ENCODE peak calls at places on chromosome 18, in five cellular contexts. One of them, this sample, is unnamed.

GRCh38 chr18:59715966-59716369 is 18.7 kb upstream of the CCBE1 start:
- DNase-seq in lower leg skin: no peak
- DNase-seq in adipocyte: peak; percentile 82
- DNase-seq in WERI-Rb-1: no peak
- DNase-seq in LNCaP clone FGC: no peak
- DNase-seq in this sample: peak; percentile 80

GRCh38 chr18:2538844-2539243 is 32.5 kb downstream of the METTL4 start:
- DNase-seq in lower leg skin: no peak
- DNase-seq in adipocyte: peak; percentile 56
- DNase-seq in WERI-Rb-1: no peak
- DNase-seq in LNCaP clone FGC: no peak
- DNase-seq in this sample: no peak

GRCh38 chr18:58378980-58379379 is 249.9 kb downstream of the ALPK2 start:
- DNase-seq in lower leg skin: no peak
- DNase-seq in adipocyte: no peak
- DNase-seq in WERI-Rb-1: no peak
- DNase-seq in LNCaP clone FGC: no peak
- DNase-seq in this sample: no peak

GRCh38 chr18:3706279-3707097 is 256.5 kb downstream of the TGIF1 start:
- DNase-seq in lower leg skin: no peak
- DNase-seq in adipocyte: no peak
- DNase-seq in WERI-Rb-1: no peak
- DNase-seq in LNCaP clone FGC: no peak
- DNase-seq in this sample: peak; percentile 24

GRCh38 chr18:8849696-8850095 is 144.3 kb downstream of the MTCL1 start:
- DNase-seq in lower leg skin: peak; percentile 32
- DNase-seq in adipocyte: no peak
- DNase-seq in WERI-Rb-1: no peak
- DNase-seq in LNCaP clone FGC: no peak
- DNase-seq in this sample: no peak

GRCh38 chr18:74682998-74683311 is 85.3 kb downstream of the ZNF407 start:
- DNase-seq in lower leg skin: no peak
- DNase-seq in adipocyte: peak; percentile 27
- DNase-seq in WERI-Rb-1: no peak
- DNase-seq in LNCaP clone FGC: no peak
- DNase-seq in this sample: no peak

GRCh38 chr18:5524660-5525059 is 19.1 kb downstream of the EPB41L3 start:
- DNase-seq in lower leg skin: no peak
- DNase-seq in adipocyte: no peak
- DNase-seq in WERI-Rb-1: peak; percentile 50
- DNase-seq in LNCaP clone FGC: no peak
- DNase-seq in this sample: no peak

GRCh38 chr18:13527256-13527655 is 199.1 kb downstream of the FAM210A start:
- DNase-seq in lower leg skin: no peak
- DNase-seq in adipocyte: no peak
- DNase-seq in WERI-Rb-1: no peak
- DNase-seq in LNCaP clone FGC: no peak
- DNase-seq in this sample: no peak

GRCh38 chr18:55262021-55262560 is 302.8 kb upstream of the CCDC68 start:
- DNase-seq in lower leg skin: no peak
- DNase-seq in adipocyte: no peak
- DNase-seq in WERI-Rb-1: no peak
- DNase-seq in LNCaP clone FGC: no peak
- DNase-seq in this sample: no peak

DNA sequence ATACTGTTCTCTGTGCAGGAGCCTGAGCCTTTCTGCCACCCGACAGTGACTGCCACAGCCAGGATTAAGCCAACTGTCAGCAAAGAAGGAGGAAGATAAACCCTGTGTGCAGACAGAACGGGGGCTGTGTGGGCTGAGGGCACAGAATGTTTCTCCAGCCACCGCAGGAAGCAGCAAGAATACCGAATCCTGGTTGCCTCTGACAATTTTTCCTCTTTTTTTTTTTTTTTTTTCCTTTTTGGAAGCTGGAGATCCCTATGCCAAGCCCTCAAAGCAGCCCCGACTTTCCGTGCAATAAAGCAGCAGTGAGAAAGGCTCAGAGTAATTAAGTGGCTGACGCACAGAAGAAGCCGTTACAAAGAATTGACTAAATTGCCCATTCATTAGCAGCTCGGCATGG is 336.4 kb downstream of the SMAD2 start:
- DNase-seq in lower leg skin: peak; percentile 39
- DNase-seq in adipocyte: no peak
- DNase-seq in WERI-Rb-1: peak; percentile 79
- DNase-seq in LNCaP clone FGC: no peak
- DNase-seq in this sample: no peak
- H3K4me3 ChIP-seq in lower leg skin: no peak overlapping the region
- H3K4me3 ChIP-seq in adipocyte: no peak overlapping the region
- H3K4me3 ChIP-seq in WERI-Rb-1: peak overlapping the region; percentile 50
- H3K4me3 ChIP-seq in LNCaP clone FGC: no peak overlapping the region
- H3K4me3 ChIP-seq in this sample: no peak overlapping the region

GRCh38 chr18:28009589-28009988 is 167.3 kb downstream of the CDH2 start:
- DNase-seq in lower leg skin: no peak
- DNase-seq in adipocyte: no peak
- DNase-seq in WERI-Rb-1: no peak
- DNase-seq in LNCaP clone FGC: no peak
- DNase-seq in this sample: no peak
- H3K4me3 ChIP-seq in lower leg skin: no peak overlapping the region
- H3K4me3 ChIP-seq in adipocyte: no peak overlapping the region
- H3K4me3 ChIP-seq in WERI-Rb-1: no peak overlapping the region
- H3K4me3 ChIP-seq in LNCaP clone FGC: no peak overlapping the region
- H3K4me3 ChIP-seq in this sample: no peak overlapping the region

DNA sequence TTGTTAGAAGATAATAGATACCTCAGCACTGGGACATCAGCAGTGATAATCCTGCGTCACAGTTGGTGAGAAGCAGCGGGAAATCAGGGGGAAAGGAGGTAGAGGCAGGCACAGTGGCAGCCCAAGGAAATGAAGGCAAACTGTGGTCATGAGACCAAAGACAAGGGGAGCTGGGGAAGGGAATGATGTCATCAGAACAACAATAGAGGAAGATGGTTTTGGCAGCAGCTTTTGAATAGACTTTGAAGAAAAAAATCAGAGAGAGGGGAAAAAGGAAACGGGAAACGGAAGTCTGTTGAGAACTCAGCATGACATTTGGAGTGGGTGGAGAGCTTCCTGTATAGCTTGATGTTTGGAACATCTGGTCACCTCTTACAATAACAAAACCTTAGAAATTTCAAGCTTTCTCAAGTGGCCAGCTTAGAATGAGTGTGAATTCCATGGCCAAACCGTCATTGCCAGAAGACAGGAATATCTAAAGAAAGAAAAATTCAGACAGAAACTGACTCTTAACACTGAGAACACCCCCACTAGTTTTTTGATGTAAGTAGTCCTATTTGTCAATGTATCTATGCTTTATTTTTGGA is 18.4 kb upstream of the YES1 start:
- DNase-seq in lower leg skin: no peak
- DNase-seq in adipocyte: peak; percentile 53
- DNase-seq in WERI-Rb-1: no peak
- DNase-seq in LNCaP clone FGC: no peak
- DNase-seq in this sample: peak; percentile 39
- H3K4me3 ChIP-seq in lower leg skin: no peak overlapping the region
- H3K4me3 ChIP-seq in adipocyte: no peak overlapping the region
- H3K4me3 ChIP-seq in WERI-Rb-1: peak overlapping the region; percentile 12
- H3K4me3 ChIP-seq in LNCaP clone FGC: no peak overlapping the region
- H3K4me3 ChIP-seq in this sample: peak overlapping the region; percentile 15

GRCh38 chr18:79393626-79394401 is 1.9 kb upstream of the NFATC1 start:
- DNase-seq in lower leg skin: peak; percentile 98
- DNase-seq in adipocyte: peak; percentile 91
- DNase-seq in WERI-Rb-1: peak; percentile 94
- DNase-seq in LNCaP clone FGC: no peak
- DNase-seq in this sample: peak; percentile 31

GRCh38 chr18:79395308-79395640 is 456 bp upstream of the NFATC1 start:
- DNase-seq in lower leg skin: no peak
- DNase-seq in adipocyte: no peak
- DNase-seq in WERI-Rb-1: no peak
- DNase-seq in LNCaP clone FGC: no peak
- DNase-seq in this sample: no peak

GRCh38 chr18:79393181-79393598 is 2.5 kb upstream of the NFATC1 start:
- DNase-seq in lower leg skin: no peak
- DNase-seq in adipocyte: peak; percentile 52
- DNase-seq in WERI-Rb-1: no peak
- DNase-seq in LNCaP clone FGC: no peak
- DNase-seq in this sample: no peak

GRCh38 chr18:79395761-79396404 is at the start of gene NFATC1:
- DNase-seq in lower leg skin: peak; percentile 97
- DNase-seq in adipocyte: peak; percentile 86
- DNase-seq in WERI-Rb-1: peak; percentile 93
- DNase-seq in LNCaP clone FGC: no peak
- DNase-seq in this sample: peak; percentile 22

GRCh38 chr18:79394438-79395307 is 1.1 kb upstream of the NFATC1 start:
- DNase-seq in lower leg skin: no peak
- DNase-seq in adipocyte: peak; percentile 82
- DNase-seq in WERI-Rb-1: peak; percentile 71
- DNase-seq in LNCaP clone FGC: no peak
- DNase-seq in this sample: no peak
- H3K4me3 ChIP-seq in lower leg skin: peak overlapping the region; percentile 32
- H3K4me3 ChIP-seq in adipocyte: no peak overlapping the region
- H3K4me3 ChIP-seq in WERI-Rb-1: peak overlapping the region; percentile 56
- H3K4me3 ChIP-seq in LNCaP clone FGC: no peak overlapping the region
- H3K4me3 ChIP-seq in this sample: peak overlapping the region; percentile 9

GRCh38 chr18:35141077-35141476 is 99.8 kb upstream of the ZNF397 start:
- DNase-seq in lower leg skin: no peak
- DNase-seq in adipocyte: no peak
- DNase-seq in WERI-Rb-1: no peak
- DNase-seq in LNCaP clone FGC: no peak
- DNase-seq in this sample: no peak
- H3K4me3 ChIP-seq in lower leg skin: no peak overlapping the region
- H3K4me3 ChIP-seq in adipocyte: no peak overlapping the region
- H3K4me3 ChIP-seq in WERI-Rb-1: no peak overlapping the region
- H3K4me3 ChIP-seq in LNCaP clone FGC: no peak overlapping the region
- H3K4me3 ChIP-seq in this sample: no peak overlapping the region

GRCh38 chr18:11148655-11149440 is 521 bp downstream of the PIEZO2 start:
- DNase-seq in lower leg skin: no peak
- DNase-seq in adipocyte: no peak
- DNase-seq in WERI-Rb-1: no peak
- DNase-seq in LNCaP clone FGC: no peak
- DNase-seq in this sample: no peak

GRCh38 chr18:11147962-11148654 is 1.3 kb downstream of the PIEZO2 start:
- DNase-seq in lower leg skin: no peak
- DNase-seq in adipocyte: no peak
- DNase-seq in WERI-Rb-1: no peak
- DNase-seq in LNCaP clone FGC: no peak
- DNase-seq in this sample: no peak

GRCh38 chr18:11146238-11146946 is 3.0 kb downstream of the PIEZO2 start:
- DNase-seq in lower leg skin: no peak
- DNase-seq in adipocyte: no peak
- DNase-seq in WERI-Rb-1: no peak
- DNase-seq in LNCaP clone FGC: no peak
- DNase-seq in this sample: no peak

GRCh38 chr18:11146947-11147345 is 2.4 kb downstream of the PIEZO2 start:
- DNase-seq in lower leg skin: no peak
- DNase-seq in adipocyte: no peak
- DNase-seq in WERI-Rb-1: no peak
- DNase-seq in LNCaP clone FGC: no peak
- DNase-seq in this sample: no peak

GRCh38 chr18:11147371-11147860 is 2.0 kb downstream of the PIEZO2 start:
- DNase-seq in lower leg skin: no peak
- DNase-seq in adipocyte: no peak
- DNase-seq in WERI-Rb-1: no peak
- DNase-seq in LNCaP clone FGC: no peak
- DNase-seq in this sample: no peak
- H3K4me3 ChIP-seq in lower leg skin: no peak overlapping the region
- H3K4me3 ChIP-seq in adipocyte: no peak overlapping the region
- H3K4me3 ChIP-seq in WERI-Rb-1: no peak overlapping the region
- H3K4me3 ChIP-seq in LNCaP clone FGC: no peak overlapping the region
- H3K4me3 ChIP-seq in this sample: no peak overlapping the region

GRCh38 chr18:76487782-76488181 is 7.3 kb downstream of the ZNF516 start:
- DNase-seq in lower leg skin: no peak
- DNase-seq in adipocyte: no peak
- DNase-seq in WERI-Rb-1: peak; percentile 49
- DNase-seq in LNCaP clone FGC: no peak
- DNase-seq in this sample: no peak
- H3K4me3 ChIP-seq in lower leg skin: no peak overlapping the region
- H3K4me3 ChIP-seq in adipocyte: no peak overlapping the region
- H3K4me3 ChIP-seq in WERI-Rb-1: no peak overlapping the region
- H3K4me3 ChIP-seq in LNCaP clone FGC: no peak overlapping the region
- H3K4me3 ChIP-seq in this sample: peak overlapping the region; percentile 5

DNA sequence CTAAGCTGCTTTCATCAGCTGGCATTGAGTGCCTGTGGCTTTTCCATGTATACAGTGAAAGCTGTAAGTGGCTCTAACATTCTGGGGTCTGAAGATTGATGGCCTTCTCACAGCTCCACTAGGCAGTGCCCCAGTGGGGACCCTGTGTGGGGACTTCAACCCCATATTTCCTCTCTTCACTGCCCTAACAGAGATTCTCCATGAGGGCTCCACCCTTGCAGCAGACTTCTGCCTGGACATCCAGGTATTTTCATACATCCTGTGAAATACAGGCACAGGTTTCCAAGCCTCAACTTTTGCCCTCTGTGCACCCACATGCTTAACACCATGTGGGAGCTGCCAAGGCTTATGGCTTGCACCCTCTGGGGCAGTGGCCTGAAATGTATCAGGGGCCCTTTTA is 188.2 kb upstream of the SYT4 start:
- DNase-seq in lower leg skin: no peak
- DNase-seq in adipocyte: no peak
- DNase-seq in WERI-Rb-1: no peak
- DNase-seq in LNCaP clone FGC: no peak
- DNase-seq in this sample: no peak
- H3K4me3 ChIP-seq in lower leg skin: no peak overlapping the region
- H3K4me3 ChIP-seq in adipocyte: no peak overlapping the region
- H3K4me3 ChIP-seq in WERI-Rb-1: no peak overlapping the region
- H3K4me3 ChIP-seq in LNCaP clone FGC: no peak overlapping the region
- H3K4me3 ChIP-seq in this sample: no peak overlapping the region

This sample was measured in skeletal muscle cell.